ENCODE peak calls at places on chromosomes 7 and 10, in nine cellular contexts. K is GM23338, U is GM23248, Q is Karpas-422, E is hepatocyte, Z is PC-3, R is OCI-LY7, F is HCT116, Y is SK-N-SH. M is an unnamed sample.
A peak's percentile ranks its signal among the peaks of the same experiment; 100 is the strongest.

GRCh38 chr7:32161708-32162107 is 91.5 kb upstream of the PDE1C start:
- DNase-seq in Q (no peak), F (no peak), K (no peak), U (peak; percentile 84), Y (no peak), R (no peak), Z (peak; percentile 41), E (no peak), M (no peak)

GRCh38 chr10:110746254-110746826 is 102.2 kb downstream of the RBM20 start:
- DNase-seq in K (peak; percentile 85), Q (peak; percentile 70), U (peak; percentile 84), F (peak; percentile 63), R (peak; percentile 71), E (peak; percentile 85), Y (peak; percentile 71), Z (peak; percentile 73), M (peak; percentile 50)

GRCh38 chr10:14586901-14587300 is 187.8 kb downstream of the FAM107B start:
- DNase-seq in E (peak; percentile 52), K (no peak), R (no peak), F (no peak), Z (no peak), Y (no peak), Q (no peak), U (no peak), M (no peak)

GRCh38 chr7:2012981-2013380 is 219.8 kb downstream of the MAD1L1 start:
- DNase-seq in Q (no peak), U (peak; percentile 80), F (no peak), Y (peak; percentile 98), Z (no peak), K (no peak), R (no peak), E (peak; percentile 58), M (no peak)

GRCh38 chr7:131306777-131307176 is 20.9 kb upstream of the MKLN1 start:
- DNase-seq in R (no peak), F (no peak), E (no peak), Q (no peak), Y (no peak), K (no peak), Z (no peak), U (no peak), M (no peak)

GRCh38 chr7:3154881-3155494 is 111.3 kb upstream of the CARD11 start:
- DNase-seq in Q (peak; percentile 79), U (peak; percentile 56), K (peak; percentile 80), F (peak; percentile 32), R (peak; percentile 76), Z (peak; percentile 72), E (peak; percentile 48), Y (peak; percentile 73), M (peak; percentile 58)

GRCh38 chr10:79490400-79491081 is 21.8 kb upstream of the EIF5AL1 start:
- DNase-seq in E (peak; percentile 41), Q (no peak), U (peak; percentile 33), F (no peak), K (no peak), Y (no peak), Z (peak; percentile 47), R (no peak), M (no peak)

GRCh38 chr10:87585565-87586514 is 73.8 kb upstream of the PAPSS2 start:
- DNase-seq in E (peak; percentile 86), U (peak; percentile 17), F (peak; percentile 70), K (no peak), Z (peak; percentile 68), Y (no peak), R (no peak), Q (no peak), M (no peak)

GRCh38 chr7:158289231-158289630 is 298.4 kb downstream of the PTPRN2 start:
- DNase-seq in U (no peak), Z (no peak), E (no peak), Y (no peak), Q (no peak), F (no peak), K (no peak), R (no peak), M (no peak)

GRCh38 chr7:2508327-2509231 is 11.0 kb upstream of the LFNG start:
- DNase-seq in Q (no peak), Y (no peak), U (peak; percentile 92), R (peak; percentile 70), K (no peak), Z (no peak), F (no peak), E (no peak), M (peak; percentile 65)

DNA sequence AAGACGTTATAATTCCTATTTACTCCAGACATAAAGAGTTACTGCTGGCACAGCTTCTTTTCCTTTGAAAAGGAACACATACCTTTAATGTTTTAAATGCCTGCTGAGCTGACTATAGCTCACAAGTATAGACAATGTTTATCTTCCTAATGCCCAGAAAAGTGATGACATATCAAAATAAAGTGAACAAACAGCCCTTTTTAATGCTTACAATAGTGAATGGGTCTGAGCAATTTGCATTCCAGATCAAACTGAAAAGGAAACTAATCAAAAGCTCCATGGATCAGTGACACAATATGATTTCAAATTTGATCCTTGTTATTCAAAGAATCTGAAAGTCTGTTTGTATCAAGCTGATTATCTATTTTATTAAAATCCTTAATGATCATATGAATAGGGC is 233.6 kb upstream of the SEMA3E start:
- DNase-seq in U (no peak), F (no peak), R (no peak), K (no peak), Z (no peak), Q (no peak), Y (no peak), E (no peak), M (no peak)
- H3K9me2 ChIP-seq in U (no peaks in the 10 kb centered on the region), F (no peaks in the 10 kb centered on the region), R (no peaks in the 10 kb centered on the region), K (no peaks in the 10 kb centered on the region), Z (no peaks in the 10 kb centered on the region), Q (no peaks in the 10 kb centered on the region), Y (no peaks in the 10 kb centered on the region), E (no peaks in the 10 kb centered on the region), M (no peaks in the 10 kb centered on the region)

GRCh38 chr10:2232479-2232878 is 495.2 kb upstream of the ADARB2 start:
- DNase-seq in Z (no peak), Y (no peak), K (peak; percentile 33), U (no peak), F (no peak), Q (no peak), R (no peak), E (no peak), M (no peak)
- H3K9me2 ChIP-seq in Z (no peaks in the 10 kb centered on the region), Y (no peaks in the 10 kb centered on the region), K (no peaks in the 10 kb centered on the region), U (no peaks in the 10 kb centered on the region), F (no peaks in the 10 kb centered on the region), Q (no peaks in the 10 kb centered on the region), R (no peaks in the 10 kb centered on the region), E (no peaks in the 10 kb centered on the region), M (no peaks in the 10 kb centered on the region)

DNA sequence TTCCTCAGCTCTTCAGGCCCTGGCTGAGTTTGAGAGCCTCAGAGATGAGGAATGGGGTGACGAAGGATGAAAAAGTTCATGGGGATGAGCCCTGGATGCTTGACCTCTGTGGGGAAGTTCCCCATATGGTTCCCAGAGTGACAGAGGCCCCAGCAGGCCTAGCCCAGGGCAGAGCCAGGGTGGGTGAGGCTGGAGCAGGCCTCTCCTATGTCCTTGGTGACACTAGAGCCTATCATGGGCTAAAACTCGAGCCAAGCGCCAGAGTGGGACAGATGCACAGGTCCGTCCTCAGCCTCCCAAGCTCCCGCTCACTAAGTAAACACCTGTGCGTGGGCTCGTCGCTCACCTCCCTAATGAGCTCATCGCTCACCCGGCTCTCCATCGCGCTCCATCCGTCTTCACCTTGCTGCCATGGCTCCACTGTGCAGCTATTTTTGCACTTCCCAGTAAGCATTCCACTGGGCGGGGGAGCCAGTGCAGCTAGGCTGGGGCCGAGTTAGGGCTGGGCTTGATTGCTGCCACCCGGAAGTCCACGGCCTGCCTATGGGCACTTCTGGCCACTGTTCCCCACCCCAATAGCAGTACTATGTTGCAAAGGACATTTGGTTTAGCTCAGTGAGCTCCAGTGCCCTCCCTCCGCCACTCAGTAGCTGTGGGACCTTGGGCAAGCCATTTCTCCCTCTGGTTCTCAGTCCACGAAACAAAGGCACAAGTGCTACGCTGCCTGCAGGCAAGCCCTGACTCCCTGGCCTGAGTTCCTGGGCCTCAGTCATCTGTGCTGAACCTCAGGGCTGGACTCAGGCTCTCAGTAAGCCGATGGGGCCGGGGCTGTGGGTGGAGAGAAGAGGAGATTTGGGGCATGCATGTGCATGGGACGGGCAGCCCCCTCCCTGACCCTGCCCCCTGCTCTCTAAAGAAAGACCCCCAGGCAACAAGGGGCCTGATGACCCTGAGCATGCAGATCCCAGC is 117.3 kb upstream of the PCBD1 start:
- DNase-seq in R (no peak), U (no peak), Y (no peak), E (no peak), K (no peak), F (no peak), Q (no peak), Z (no peak), M (no peak)
- H3K9me2 ChIP-seq in R (no peaks in the 10 kb centered on the region), U (no peaks in the 10 kb centered on the region), Y (no peaks in the 10 kb centered on the region), E (no peaks in the 10 kb centered on the region), K (peaks cover 13% of the 10 kb centered on the region), F (no peaks in the 10 kb centered on the region), Q (no peaks in the 10 kb centered on the region), Z (no peaks in the 10 kb centered on the region), M (no peaks in the 10 kb centered on the region)

DNA sequence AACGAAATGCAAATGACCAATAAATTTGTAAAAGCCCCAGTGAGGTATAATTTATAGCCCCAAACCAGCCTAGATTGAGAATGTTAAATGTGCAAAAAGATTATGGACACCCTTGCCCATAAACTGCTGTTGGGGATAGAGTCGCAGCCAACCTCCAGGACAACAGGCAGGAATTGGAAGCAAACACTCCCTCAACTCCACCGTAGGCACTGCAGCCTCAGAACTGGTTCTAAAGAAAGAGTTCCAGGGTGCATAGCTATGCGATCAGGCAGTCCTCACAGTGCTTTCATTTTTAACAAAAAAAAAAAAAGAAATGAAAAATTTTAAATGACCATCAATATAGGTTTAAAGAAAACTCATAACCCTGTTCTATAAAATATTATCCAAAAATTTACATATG is 86.2 kb downstream of the CXCL12 start:
- DNase-seq in F (no peak), Z (no peak), K (peak; percentile 36), Q (no peak), U (no peak), Y (no peak), E (no peak), R (no peak), M (no peak)
- H3K9me2 ChIP-seq in F (no peaks in the 10 kb centered on the region), Z (no peaks in the 10 kb centered on the region), K (peaks cover 5% of the 10 kb centered on the region), Q (no peaks in the 10 kb centered on the region), U (no peaks in the 10 kb centered on the region), Y (no peaks in the 10 kb centered on the region), E (no peaks in the 10 kb centered on the region), R (no peaks in the 10 kb centered on the region), M (no peaks in the 10 kb centered on the region)

GRCh38 chr7:94906035-94906796 is 1.2 kb upstream of the PPP1R9A start:
- DNase-seq in K (no peak), Q (no peak), R (no peak), E (peak; percentile 34), Z (no peak), Y (no peak), U (no peak), F (no peak), M (no peak)
- H3K9me2 ChIP-seq in K (no peaks in the 10 kb centered on the region), Q (no peaks in the 10 kb centered on the region), R (no peaks in the 10 kb centered on the region), E (no peaks in the 10 kb centered on the region), Z (no peaks in the 10 kb centered on the region), Y (no peaks in the 10 kb centered on the region), U (no peaks in the 10 kb centered on the region), F (no peaks in the 10 kb centered on the region), M (no peaks in the 10 kb centered on the region)

GRCh38 chr10:71658349-71658745 is 61.2 kb downstream of the C10orf105 start:
- DNase-seq in Q (no peak), U (no peak), F (no peak), K (no peak), Y (no peak), E (no peak), R (no peak), Z (no peak), M (no peak)
- H3K9me2 ChIP-seq in Q (no peaks in the 10 kb centered on the region), U (no peaks in the 10 kb centered on the region), F (no peaks in the 10 kb centered on the region), K (no peaks in the 10 kb centered on the region), Y (no peaks in the 10 kb centered on the region), E (no peaks in the 10 kb centered on the region), R (no peaks in the 10 kb centered on the region), Z (no peaks in the 10 kb centered on the region), M (no peaks in the 10 kb centered on the region)

M was measured in MM.1S.